ENCODE peak calls at places on chromosomes 1 and 21, in ten cellular contexts. U is mucosa of descending colon; C is Right ventricle myocardium inferior; O is activated T-cell treated with anti-CD3 and anti-CD28 coated beads, Interleukin-2, amount 50 U/mL, for 4 hours; B is K562; M is psoas muscle; Q is Panc1; R is aorta; E is activated T-helper 17 cell treated with anti-CD3 and anti-CD28 coated beads, Interleukin-2, amount 50 U/mL, for 72 hours; G is gastroesophageal sphincter. N is an unnamed sample.

GRCh38 chr1:20083178-20083944 is 13.4 kb downstream of the PLA2G5 start:
- ATAC-seq in U (peak), C (peak), O (no peak), B (no peak), M (no peak), Q (no peak), R (no peak), E (no peak), G (peak), N (no peak)

GRCh38 chr1:174990382-174990999 is 9.3 kb upstream of the CACYBP start:
- ATAC-seq in U (peak), C (peak), O (peak), B (peak), M (peak), Q (peak), R (peak), E (peak), G (peak), N (peak)

GRCh38 chr1:231039161-231040018 is 664 bp downstream of the FAM89A start:
- ATAC-seq in U (peak), C (peak), O (peak), B (peak), M (peak), Q (peak), R (peak), E (peak), G (peak), N (peak)

GRCh38 chr1:31625561-31626272 is 8.2 kb downstream of the HCRTR1 start:
- ATAC-seq in U (no peak), C (no peak), O (peak), B (no peak), M (no peak), Q (no peak), R (no peak), E (no peak), G (no peak), N (no peak)

GRCh38 chr1:39732730-39733129 is 6.0 kb upstream of the PPIE start:
- ATAC-seq in U (no peak), C (peak), O (no peak), B (no peak), M (peak), Q (peak), R (no peak), E (no peak), G (no peak), N (no peak)

GRCh38 chr1:95308276-95308675 is 74.3 kb downstream of the RWDD3 start:
- ATAC-seq in U (no peak), C (no peak), O (no peak), B (peak), M (no peak), Q (no peak), R (no peak), E (no peak), G (no peak), N (no peak)

GRCh38 chr1:188117436-188117835 is 1288.7 kb downstream of the PLA2G4A start:
- ATAC-seq in U (no peak), C (no peak), O (no peak), B (no peak), M (no peak), Q (no peak), R (no peak), E (no peak), G (no peak), N (no peak)

GRCh38 chr1:169610110-169610509 is 19.8 kb downstream of the SELP start:
- ATAC-seq in U (no peak), C (peak), O (no peak), B (peak), M (no peak), Q (no peak), R (no peak), E (no peak), G (peak), N (no peak)

GRCh38 chr1:241839369-241839990 is 8.5 kb upstream of the EXO1 start:
- ATAC-seq in U (no peak), C (no peak), O (no peak), B (no peak), M (no peak), Q (no peak), R (no peak), E (no peak), G (no peak), N (no peak)

GRCh38 chr21:33540711-33541104 is 1.2 kb downstream of the GART start:
- ATAC-seq in U (no peak), C (no peak), O (no peak), B (no peak), M (no peak), Q (no peak), R (no peak), E (no peak), G (no peak), N (no peak)

GRCh38 chr1:219039018-219039740 is 134.5 kb upstream of the LYPLAL1 start:
- ATAC-seq in U (no peak), C (no peak), O (no peak), B (no peak), M (no peak), Q (no peak), R (no peak), E (no peak), G (no peak), N (no peak)

N was measured in esophagus mucosa.